ENCODE peak calls at places on chromosomes 4 and X, in nine cellular contexts. M is tibial nerve, D is HCT116, I is A549, T is IMR-90, W is lower leg skin, B is stomach, H is K562, C is transverse colon. Q is an unnamed sample.

GRCh38 chr4:112073201-112073600 is 72.1 kb upstream of the FAM241A start:
- DNase-seq in M (no peak), D (no peak), I (no peak), T (no peak), W (no peak), B (no peak), H (no peak), C (no peak), Q (no peak)

GRCh38 chrX:8845060-8845459 is 43.9 kb upstream of the FAM9A start:
- DNase-seq in M (no peak), D (no peak), I (peak), T (peak), W (no peak), B (no peak), H (peak), C (no peak), Q (no peak)

GRCh38 chrX:81120936-81121351 is 80.8 kb downstream of the HMGN5 start:
- DNase-seq in M (peak), D (no peak), I (peak), T (peak), W (no peak), B (peak), H (peak), C (peak), Q (peak)

GRCh38 chr4:121380448-121381147 is at the start of gene QRFPR:
- DNase-seq in M (no peak), D (no peak), I (no peak), T (no peak), W (no peak), B (no peak), H (no peak), C (no peak), Q (no peak)

GRCh38 chrX:1610736-1611135 is 4.1 kb upstream of the ASMT start:
- DNase-seq in M (no peak), D (no peak), I (no peak), T (no peak), W (no peak), B (no peak), H (no peak), C (no peak), Q (no peak)

GRCh38 chr4:2803624-2804448 is 11.0 kb downstream of the SH3BP2 start:
- DNase-seq in M (no peak), D (peak), I (no peak), T (no peak), W (peak), B (no peak), H (peak), C (peak), Q (peak)

GRCh38 chr4:153038493-153039311 is 102.6 kb downstream of the FHDC1 start:
- DNase-seq in M (no peak), D (no peak), I (no peak), T (no peak), W (no peak), B (peak), H (no peak), C (no peak), Q (no peak)

GRCh38 chr4:78612398-78613005 is 60.9 kb downstream of the ANXA3 start:
- DNase-seq in M (no peak), D (no peak), I (peak), T (peak), W (no peak), B (no peak), H (peak), C (peak), Q (no peak)

GRCh38 chr4:76758290-76758882 is 139.6 kb downstream of the SOWAHB start:
- DNase-seq in M (no peak), D (peak), I (peak), T (peak), W (no peak), B (no peak), H (peak), C (no peak), Q (no peak)

GRCh38 chr4:139896242-139896752 is 230.7 kb downstream of the MGST2 start:
- DNase-seq in M (no peak), D (no peak), I (no peak), T (no peak), W (no peak), B (no peak), H (no peak), C (no peak), Q (no peak)

GRCh38 chr4:151887816-151888180 is 127.0 kb upstream of the GATB start:
- DNase-seq in M (no peak), D (no peak), I (no peak), T (no peak), W (no peak), B (no peak), H (no peak), C (no peak), Q (no peak)

GRCh38 chrX:38940547-38940946 is 139.3 kb downstream of the MID1IP1 start:
- DNase-seq in M (no peak), D (no peak), I (no peak), T (peak), W (no peak), B (no peak), H (no peak), C (no peak), Q (no peak)

GRCh38 chr4:33737721-33738120 is 2506.6 kb downstream of the ARAP2 start:
- DNase-seq in M (no peak), D (no peak), I (no peak), T (no peak), W (no peak), B (no peak), H (no peak), C (no peak), Q (no peak)

GRCh38 chr4:40736910-40737309 is 12.8 kb upstream of the NSUN7 start:
- DNase-seq in M (no peak), D (peak), I (peak), T (peak), W (no peak), B (no peak), H (peak), C (no peak), Q (no peak)

GRCh38 chr4:8290701-8290970 is 21.1 kb downstream of the HTRA3 start:
- DNase-seq in M (no peak), D (no peak), I (no peak), T (no peak), W (no peak), B (no peak), H (no peak), C (no peak), Q (no peak)

GRCh38 chrX:1249101-1249887 is 19.3 kb upstream of the CSF2RA start:
- DNase-seq in M (no peak), D (no peak), I (no peak), T (no peak), W (peak), B (peak), H (no peak), C (peak), Q (peak)

GRCh38 chrX:72466493-72466892 is 106.2 kb downstream of the HDAC8 start:
- DNase-seq in M (no peak), D (no peak), I (no peak), T (no peak), W (no peak), B (no peak), H (no peak), C (no peak), Q (no peak)

GRCh38 chr4:2042947-2043395 is 16.2 kb upstream of the NAT8L start:
- DNase-seq in M (no peak), D (no peak), I (no peak), T (no peak), W (no peak), B (no peak), H (no peak), C (no peak), Q (no peak)

GRCh38 chr4:118175506-118175905 is 141.2 kb downstream of the NDST3 start:
- DNase-seq in M (no peak), D (no peak), I (no peak), T (no peak), W (no peak), B (no peak), H (no peak), C (no peak), Q (no peak)

GRCh38 chr4:22458112-22458511 is 57.8 kb downstream of the ADGRA3 start:
- DNase-seq in M (no peak), D (no peak), I (no peak), T (no peak), W (no peak), B (no peak), H (no peak), C (no peak), Q (peak)

GRCh38 chr4:6125103-6125651 is 75.2 kb downstream of the JAKMIP1 start:
- DNase-seq in M (no peak), D (no peak), I (no peak), T (no peak), W (no peak), B (no peak), H (no peak), C (no peak), Q (no peak)

GRCh38 chr4:143403551-143403816 is 66.8 kb downstream of the GAB1 start:
- DNase-seq in M (no peak), D (no peak), I (no peak), T (no peak), W (no peak), B (no peak), H (no peak), C (no peak), Q (no peak)

GRCh38 chr4:143404555-143404954 is 67.9 kb downstream of the GAB1 start:
- DNase-seq in M (no peak), D (no peak), I (no peak), T (no peak), W (no peak), B (no peak), H (no peak), C (no peak), Q (no peak)

GRCh38 chr4:143407475-143407874 is 70.8 kb downstream of the GAB1 start:
- DNase-seq in M (no peak), D (no peak), I (no peak), T (no peak), W (no peak), B (no peak), H (no peak), C (no peak), Q (no peak)

GRCh38 chr4:143406523-143406922 is 69.8 kb downstream of the GAB1 start:
- DNase-seq in M (peak), D (no peak), I (no peak), T (no peak), W (peak), B (peak), H (peak), C (peak), Q (peak)

GRCh38 chr4:143405197-143405730 is 68.6 kb downstream of the GAB1 start:
- DNase-seq in M (no peak), D (no peak), I (no peak), T (no peak), W (no peak), B (no peak), H (no peak), C (no peak), Q (no peak)
- H3K4me3 ChIP-seq in M (no peak), D (no peak), I (no peak), T (no peak), W (no peak), B (no peak), H (no peak), C (no peak), Q (no peak)

DNA sequence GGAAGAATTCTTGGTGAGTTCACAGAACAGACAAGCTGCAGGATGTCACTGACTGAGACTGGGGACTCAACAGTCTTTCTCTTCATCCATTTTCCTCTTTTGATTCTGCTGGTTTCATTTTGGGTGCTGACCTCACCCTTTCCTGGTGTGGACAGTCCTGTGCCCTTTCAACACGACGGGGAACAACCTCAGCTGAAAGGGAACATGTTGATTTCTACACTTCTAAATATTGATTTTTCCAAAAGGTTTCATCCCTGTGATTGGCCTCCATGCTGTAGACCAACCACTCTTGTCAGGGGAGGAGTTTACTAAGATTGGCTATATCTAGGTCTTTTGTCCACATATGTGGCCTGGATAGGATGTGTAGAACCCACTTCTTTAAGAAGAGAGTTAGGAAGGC is 91.8 kb downstream of the SLC4A4 start:
- DNase-seq in M (no peak), D (no peak), I (no peak), T (no peak), W (no peak), B (no peak), H (no peak), C (no peak), Q (no peak)
- TF ChIP-seq POLR2A in M (no peak), D (no peak), I (no peak), T (no peak), W (no peak), B (no peak), H (no peak), C (no peak), Q (no peak)

GRCh38 chrX:24482823-24483410 is 17.8 kb downstream of the PDK3 start:
- DNase-seq in M (no peak), D (no peak), I (no peak), T (no peak), W (no peak), B (no peak), H (no peak), C (no peak), Q (no peak)

GRCh38 chrX:24478516-24478915 is 13.4 kb downstream of the PDK3 start:
- DNase-seq in M (no peak), D (no peak), I (no peak), T (no peak), W (no peak), B (no peak), H (no peak), C (no peak), Q (no peak)

GRCh38 chrX:24475480-24475879 is 10.4 kb downstream of the PDK3 start:
- DNase-seq in M (no peak), D (no peak), I (no peak), T (no peak), W (no peak), B (no peak), H (no peak), C (no peak), Q (no peak)

GRCh38 chrX:24483596-24483995 is 18.5 kb downstream of the PDK3 start:
- DNase-seq in M (no peak), D (no peak), I (no peak), T (no peak), W (no peak), B (no peak), H (no peak), C (no peak), Q (no peak)

DNA sequence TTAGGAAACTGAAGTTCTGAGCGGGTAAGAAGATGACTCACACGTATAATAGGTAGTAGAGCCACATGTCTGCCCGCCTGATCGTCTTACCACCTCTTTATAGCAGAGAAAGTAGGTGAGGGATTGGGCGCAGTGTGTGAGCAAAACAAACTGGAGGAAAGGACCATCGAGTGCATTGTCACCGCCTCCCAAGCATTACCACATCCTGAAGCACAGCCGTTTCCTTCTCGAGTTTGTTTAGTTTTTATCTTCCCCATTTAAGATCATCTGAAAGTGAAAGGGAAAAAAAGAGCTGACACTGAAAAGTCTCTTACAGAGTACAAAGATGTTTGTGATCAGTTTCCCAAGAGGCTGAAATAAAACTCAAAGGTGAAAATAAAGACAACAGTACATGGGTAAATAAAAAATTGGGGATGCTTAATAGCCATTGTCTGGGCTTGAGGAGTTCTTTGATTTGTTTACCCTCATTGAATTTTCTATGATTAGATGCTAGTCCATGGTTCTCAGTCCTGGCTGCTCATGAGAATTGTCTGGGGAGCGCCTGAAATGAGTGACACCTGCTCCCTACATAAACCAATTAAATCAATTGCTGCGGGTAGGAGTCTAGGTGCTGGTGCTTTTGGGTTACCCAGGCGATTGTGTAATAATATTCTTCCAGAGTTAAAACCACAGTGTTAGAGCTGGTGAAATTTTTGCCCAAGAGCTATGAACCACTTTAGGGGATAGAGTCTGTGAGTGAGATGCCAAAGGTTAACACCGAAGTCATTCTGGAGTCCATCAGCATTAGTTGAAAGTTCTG is 15.0 kb downstream of the PDK3 start:
- DNase-seq in M (no peak), D (no peak), I (no peak), T (peak), W (no peak), B (no peak), H (no peak), C (peak), Q (peak)
- H3K4me3 ChIP-seq in M (no peak), D (no peak), I (no peak), T (no peak), W (no peak), B (no peak), H (no peak), C (no peak), Q (no peak)

DNA sequence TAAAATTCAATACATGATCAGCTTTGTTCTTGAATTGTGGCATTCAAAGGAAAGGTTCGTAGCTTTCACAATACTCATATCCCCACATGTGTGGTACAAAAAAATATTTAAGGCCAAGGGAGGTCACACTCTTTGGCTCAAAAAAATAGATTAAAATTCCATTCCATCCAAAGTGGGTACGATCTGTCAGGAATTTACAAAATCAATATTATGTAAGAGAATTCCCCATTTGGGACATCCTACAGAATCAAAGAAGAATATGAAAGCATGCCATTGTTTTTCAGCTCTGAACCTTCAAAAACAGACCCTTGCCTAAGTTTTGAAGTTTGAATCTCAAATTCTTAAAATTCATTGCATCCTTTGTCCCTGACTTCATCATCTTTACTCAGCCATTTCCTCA is 85.8 kb downstream of the MID1 start:
- DNase-seq in M (no peak), D (no peak), I (no peak), T (no peak), W (no peak), B (no peak), H (no peak), C (no peak), Q (no peak)
- TF ChIP-seq POLR2A in M (no peak), D (no peak), I (no peak), T (no peak), W (no peak), B (no peak), H (no peak), C (no peak), Q (no peak)

Q was measured in gastrocnemius medialis.